ENCODE peak calls at places on chromosomes 7 and 10, in four cellular contexts. Z is astrocyte, M is Panc1, V is lung. D is an unnamed sample.
A peak's percentile ranks its signal among the peaks of the same experiment; 100 is the strongest.

GRCh38 chr7:1533569-1534329 is 3.2 kb downstream of the MAFK start:
- DNase-seq in Z (peak; percentile 89), V (no peak), M (peak; percentile 86), D (no peak)

GRCh38 chr10:113140612-113141011 is 190.6 kb downstream of the TCF7L2 start:
- DNase-seq in V (no peak), Z (no peak), M (no peak), D (no peak)

GRCh38 chr10:11469575-11470391 is 141.7 kb downstream of the USP6NL start:
- DNase-seq in M (no peak), Z (no peak), V (no peak), D (no peak)

GRCh38 chr7:96665689-96666088 is 44.0 kb downstream of the SEM1 start:
- DNase-seq in V (no peak), M (no peak), Z (no peak), D (no peak)

GRCh38 chr7:32670105-32670504 is 174.8 kb downstream of the AVL9 start:
- DNase-seq in V (no peak), M (peak; percentile 73), Z (peak; percentile 67), D (peak; percentile 68)

GRCh38 chr7:74372511-74373111 is 81.1 kb upstream of the GTF2IRD1 start:
- DNase-seq in M (no peak), Z (no peak), V (no peak), D (no peak)

GRCh38 chr7:8418627-8419245 is 14.7 kb upstream of the NXPH1 start:
- DNase-seq in V (peak; percentile 39), M (peak; percentile 45), Z (peak; percentile 25), D (peak; percentile 50)

GRCh38 chr10:6918305-6918704 is 338.2 kb upstream of the PRKCQ start:
- DNase-seq in V (peak; percentile 45), Z (no peak), M (no peak), D (peak; percentile 53)

GRCh38 chr10:25890995-25891394 is 43.0 kb upstream of the MYO3A start:
- DNase-seq in V (no peak), M (no peak), Z (no peak), D (no peak)

GRCh38 chr10:48880016-48880705 is 59.5 kb downstream of the LRRC18 start:
- DNase-seq in M (no peak), V (peak; percentile 22), Z (no peak), D (no peak)

GRCh38 chr10:44387853-44388251 is 3.0 kb upstream of the CXCL12 start:
- DNase-seq in V (no peak), Z (no peak), M (no peak), D (peak; percentile 13)

GRCh38 chr10:26696786-26697162 is 727 bp upstream of the PDSS1 start:
- DNase-seq in V (no peak), Z (no peak), M (no peak), D (no peak)

DNA sequence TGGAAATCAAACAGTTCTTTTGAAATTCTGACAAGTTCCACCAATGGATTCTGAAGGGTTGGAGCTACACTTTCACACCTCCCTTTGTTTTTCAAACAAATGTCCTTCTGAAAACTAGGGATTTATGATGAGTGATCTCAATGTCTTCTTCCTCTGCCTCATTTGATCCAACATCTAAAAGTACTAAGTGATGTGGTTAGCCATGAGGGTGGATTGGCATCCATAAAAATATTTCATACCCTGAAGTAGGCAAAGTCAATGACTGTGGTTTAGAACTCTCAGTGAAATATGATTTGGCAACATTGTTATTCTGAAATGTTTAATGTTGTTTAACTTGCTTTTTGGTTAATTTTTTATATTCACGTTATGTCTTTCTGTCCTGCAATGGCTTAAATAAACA is 136.9 kb downstream of the MBL2 start:
- DNase-seq in V (no peak), M (no peak), Z (no peak), D (no peak)
- TF ChIP-seq CTCF in V (no peak), M (no peak), Z (no peak), D (no peak)

DNA sequence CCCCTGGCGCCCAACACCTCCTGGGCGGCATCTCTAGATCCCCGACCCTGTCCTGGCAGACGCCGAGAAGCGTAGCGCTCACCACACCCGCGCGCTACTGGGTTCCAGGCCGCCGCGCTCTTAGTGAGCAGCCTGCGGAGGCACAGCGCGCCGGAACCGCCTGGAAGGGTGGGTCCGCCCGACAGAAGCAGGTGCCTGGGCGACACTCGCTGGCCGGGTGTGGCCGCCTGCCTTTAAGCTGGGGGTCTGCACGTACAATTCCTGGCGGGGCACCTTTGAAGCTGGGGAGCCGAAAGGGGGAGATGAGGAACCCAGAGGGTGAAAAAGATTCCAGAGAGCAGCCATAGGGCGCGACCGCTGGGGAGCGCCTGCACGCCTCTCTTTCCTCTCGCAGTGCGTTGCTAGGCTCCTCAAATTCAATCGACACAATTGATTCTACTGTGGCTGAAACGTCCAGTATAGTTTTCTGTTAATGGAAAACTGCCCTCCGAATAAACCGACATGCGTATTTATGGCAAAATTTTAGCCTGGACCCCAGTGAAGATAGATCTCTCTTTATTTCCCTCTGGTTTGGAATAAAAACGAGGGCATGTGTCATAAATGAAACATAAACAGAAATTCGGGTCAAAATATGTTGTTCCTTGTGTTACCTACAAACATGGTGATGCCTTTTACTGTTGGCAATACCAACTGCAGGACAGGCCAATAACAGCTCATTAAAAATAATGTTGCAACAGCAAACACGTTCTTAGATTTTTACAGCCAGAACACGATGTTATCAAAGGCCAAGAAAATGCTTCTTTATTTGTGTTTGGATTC is 4.6 kb downstream of the HMX3 start:
- DNase-seq in V (no peak), Z (no peak), M (no peak), D (no peak)
- TF ChIP-seq CTCF in V (no peak), Z (no peak), M (peak; percentile 77), D (no peak)

GRCh38 chr10:126969310-126969709 is 64.1 kb downstream of the DOCK1 start:
- DNase-seq in Z (no peak), M (no peak), V (no peak), D (peak; percentile 29)
- TF ChIP-seq CTCF in Z (peak; percentile 6), M (no peak), V (no peak), D (no peak)

DNA sequence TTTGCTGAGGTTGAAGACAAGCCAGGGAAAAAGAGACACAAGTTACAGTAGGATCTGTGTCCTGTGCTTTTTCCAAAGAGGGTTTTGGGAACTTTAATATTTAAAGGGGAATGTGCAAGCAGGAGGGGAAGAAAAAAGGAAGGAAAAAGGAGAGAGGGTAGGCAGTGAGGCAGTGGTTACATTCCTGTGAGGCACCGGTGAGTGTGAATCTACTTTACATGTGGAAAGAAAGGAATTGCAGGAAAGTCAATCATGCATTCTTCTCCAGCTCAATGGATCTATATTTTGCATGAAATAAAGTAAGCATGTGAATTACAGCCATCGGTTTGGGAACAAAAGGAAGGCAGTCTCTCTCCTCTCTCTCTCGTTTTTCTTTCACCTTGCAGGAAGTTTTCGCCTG is 12.6 kb upstream of the DYNC2I1 start:
- DNase-seq in V (no peak), M (no peak), Z (no peak), D (no peak)
- TF ChIP-seq CTCF in V (no peak), M (no peak), Z (no peak), D (no peak)

GRCh38 chr7:155356323-155357105 is 58.8 kb downstream of the INSIG1 start:
- DNase-seq in M (no peak), V (no peak), Z (no peak), D (no peak)
- TF ChIP-seq CTCF in M (peak; percentile 78), V (no peak), Z (peak; percentile 42), D (peak; percentile 19)

GRCh38 chr10:104197364-104197763 is 34.8 kb downstream of the CFAP43 start:
- DNase-seq in V (no peak), M (no peak), Z (no peak), D (no peak)
- TF ChIP-seq CTCF in V (no peak), M (peak; percentile 7), Z (no peak), D (no peak)

GRCh38 chr10:50622497-50623298 is 1.1 kb downstream of the SGMS1 start:
- DNase-seq in Z (peak; percentile 37), M (no peak), V (peak; percentile 36), D (peak; percentile 63)
- TF ChIP-seq CTCF in Z (no peak), M (no peak), V (no peak), D (no peak)

GRCh38 chr7:155187061-155187785 is 110.5 kb upstream of the INSIG1 start:
- DNase-seq in Z (no peak), M (no peak), V (no peak), D (peak; percentile 7)
- TF ChIP-seq CTCF in Z (no peak), M (no peak), V (no peak), D (no peak)

DNA sequence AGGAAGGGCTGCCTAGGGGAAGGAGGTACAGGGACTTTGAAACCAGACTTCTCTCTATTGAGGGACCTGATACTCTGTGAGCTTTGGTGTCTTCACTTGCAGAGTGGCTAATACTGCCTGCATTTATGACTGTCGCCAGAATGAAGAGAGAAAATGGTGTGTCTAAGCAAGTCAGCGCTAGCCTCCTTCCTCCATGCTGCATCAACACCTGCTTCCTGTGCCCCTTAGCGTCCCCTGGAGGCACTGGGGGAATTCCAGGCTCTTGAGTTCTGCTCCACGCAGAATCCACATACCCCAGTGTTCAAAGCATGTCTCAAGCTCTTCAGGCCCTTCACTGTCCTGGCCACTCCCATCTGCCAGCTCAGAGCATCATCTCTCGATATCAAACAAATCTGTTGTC is 140.5 kb downstream of the PKD1L1 start:
- DNase-seq in Z (no peak), V (no peak), M (no peak), D (no peak)
- TF ChIP-seq CTCF in Z (no peak), V (no peak), M (no peak), D (no peak)

D was measured in colonic mucosa.